ENCODE peak calls at places on chromosomes 13 and 19, in five cellular contexts. Z, G, E, O and C are unnamed samples.

GRCh38 chr19:49916839-49917733 is 11.9 kb upstream of the ATF5 start:
- DNase-seq in O (no peak), E (no peak), G (no peak), Z (no peak), C (no peak)

GRCh38 chr19:10260141-10260584 is 8.1 kb downstream of the MRPL4 start:
- DNase-seq in G (no peak), E (no peak), Z (peak), O (no peak), C (no peak)

GRCh38 chr13:99955747-99956472 is 15.7 kb downstream of the ZIC5 start:
- DNase-seq in O (no peak), Z (no peak), G (no peak), E (no peak), C (no peak)

GRCh38 chr13:66660013-66660804 is 569.9 kb downstream of the PCDH9 start:
- DNase-seq in O (no peak), E (no peak), G (no peak), Z (peak), C (no peak)

GRCh38 chr19:19448238-19448544 is 42.7 kb downstream of the GATAD2A start:
- DNase-seq in G (no peak), O (no peak), Z (no peak), E (no peak), C (no peak)

GRCh38 chr13:45949161-45949560 is 97.6 kb upstream of the SIAH3 start:
- DNase-seq in E (no peak), O (no peak), G (no peak), Z (no peak), C (no peak)

GRCh38 chr19:42074513-42075363 is 1.2 kb upstream of the ZNF574 start:
- DNase-seq in G (no peak), E (no peak), Z (no peak), O (no peak), C (no peak)

GRCh38 chr13:51266642-51267041 is 44.4 kb downstream of the FAM124A start:
- DNase-seq in Z (no peak), G (no peak), E (no peak), O (no peak), C (no peak)

GRCh38 chr19:40249201-40249600 is 22.7 kb upstream of the CCNP start:
- DNase-seq in O (no peak), Z (no peak), G (no peak), E (no peak), C (no peak)

GRCh38 chr13:113066142-113066455 is 39.5 kb upstream of the F7 start:
- DNase-seq in E (no peak), O (no peak), Z (no peak), G (no peak), C (no peak)

GRCh38 chr13:113112893-113113845 is 7.6 kb downstream of the F7 start:
- DNase-seq in G (no peak), Z (no peak), O (no peak), E (no peak), C (no peak)

GRCh38 chr19:28727133-28727834 is 485.7 kb downstream of the UQCRFS1 start:
- DNase-seq in O (peak), G (peak), Z (no peak), E (no peak), C (peak)

GRCh38 chr13:23796546-23796945 is 92.7 kb downstream of the MIPEP start:
- DNase-seq in O (no peak), Z (no peak), E (no peak), G (no peak), C (no peak)

GRCh38 chr13:21663197-21663596 is 7.7 kb upstream of the FGF9 start:
- DNase-seq in E (no peak), Z (no peak), O (no peak), G (no peak), C (no peak)

GRCh38 chr13:101455863-101456262 is 3.4 kb downstream of the ITGBL1 start:
- DNase-seq in G (no peak), O (no peak), Z (peak), E (no peak), C (no peak)

GRCh38 chr19:13165091-13165997 is 15.1 kb downstream of the IER2 start:
- DNase-seq in O (no peak), E (no peak), Z (no peak), G (no peak), C (no peak)

GRCh38 chr13:22060187-22060586 is 389.3 kb downstream of the FGF9 start:
- DNase-seq in Z (no peak), G (no peak), E (no peak), O (no peak), C (no peak)

GRCh38 chr13:79936368-79937136 is 404.4 kb downstream of the SPRY2 start:
- DNase-seq in O (no peak), E (no peak), G (no peak), Z (peak), C (no peak)

GRCh38 chr13:64158910-64159309 is 2743.3 kb upstream of the PCDH20 start:
- DNase-seq in O (no peak), G (no peak), E (no peak), Z (peak), C (no peak)

GRCh38 chr19:6271721-6272410 is 7.9 kb downstream of the MLLT1 start:
- DNase-seq in Z (no peak), O (no peak), G (no peak), E (no peak), C (no peak)

GRCh38 chr19:10114651-10115391 is 3.3 kb downstream of the P2RY11 start:
- DNase-seq in E (no peak), Z (no peak), G (no peak), O (no peak), C (no peak)

GRCh38 chr19:954672-955494 is 29.0 kb downstream of the ARID3A start:
- DNase-seq in G (no peak), Z (no peak), E (no peak), O (no peak), C (no peak)

GRCh38 chr13:102845630-102846260 is at the start of gene ERCC5:
- DNase-seq in E (peak), G (peak), O (peak), Z (peak), C (peak)

GRCh38 chr13:46552302-46552680 is 679 bp upstream of the LRCH1 start:
- DNase-seq in Z (no peak), E (no peak), G (no peak), O (no peak), C (no peak)

GRCh38 chr19:35265126-35265995 is 3.4 kb upstream of the USF2 start:
- DNase-seq in G (no peak), E (no peak), Z (no peak), O (no peak), C (no peak)

GRCh38 chr19:58123354-58123753 is 25.3 kb upstream of the ZSCAN18 start:
- DNase-seq in O (no peak), E (no peak), Z (no peak), G (no peak), C (no peak)